ENCODE peak calls at places on chromosome 9, in six cellular contexts. One of them, this sample, is unnamed.

GRCh38 chr9:34377402-34377741 is 674 bp upstream of the MYORG start:
- DNase-seq in neural progenitor cell: peak
- DNase-seq in BE2C: no peak
- DNase-seq in CD4-positive, alpha-beta T cell: no peak
- DNase-seq in lung: peak
- DNase-seq in uterus: no peak
- DNase-seq in this sample: peak

GRCh38 chr9:93064392-93065124 is 6.1 kb downstream of the SUSD3 start:
- DNase-seq in uterus: no peak
- DNase-seq in lung: peak
- DNase-seq in CD4-positive, alpha-beta T cell: peak
- DNase-seq in BE2C: no peak
- DNase-seq in neural progenitor cell: no peak
- DNase-seq in this sample: no peak

GRCh38 chr9:96241391-96241809 is 60.6 kb downstream of the HSD17B3 start:
- DNase-seq in CD4-positive, alpha-beta T cell: no peak
- DNase-seq in neural progenitor cell: no peak
- DNase-seq in uterus: no peak
- DNase-seq in BE2C: no peak
- DNase-seq in lung: no peak
- DNase-seq in this sample: no peak

GRCh38 chr9:91012933-91013841 is 211.6 kb downstream of the SYK start:
- DNase-seq in CD4-positive, alpha-beta T cell: no peak
- DNase-seq in neural progenitor cell: no peak
- DNase-seq in BE2C: no peak
- DNase-seq in lung: no peak
- DNase-seq in uterus: no peak
- DNase-seq in this sample: no peak

GRCh38 chr9:14316574-14317304 is 2.8 kb upstream of the NFIB start:
- DNase-seq in neural progenitor cell: peak
- DNase-seq in lung: no peak
- DNase-seq in uterus: peak
- DNase-seq in CD4-positive, alpha-beta T cell: no peak
- DNase-seq in BE2C: no peak
- DNase-seq in this sample: no peak

GRCh38 chr9:89236955-89237573 is 58.4 kb upstream of the SHC3 start:
- DNase-seq in neural progenitor cell: no peak
- DNase-seq in lung: peak
- DNase-seq in uterus: no peak
- DNase-seq in CD4-positive, alpha-beta T cell: no peak
- DNase-seq in BE2C: no peak
- DNase-seq in this sample: no peak

GRCh38 chr9:110027624-110028023 is 180.3 kb downstream of the C9orf152 start:
- DNase-seq in BE2C: no peak
- DNase-seq in neural progenitor cell: peak
- DNase-seq in uterus: no peak
- DNase-seq in lung: no peak
- DNase-seq in CD4-positive, alpha-beta T cell: no peak
- DNase-seq in this sample: no peak

GRCh38 chr9:92463989-92464388 is 18.3 kb downstream of the ASPN start:
- DNase-seq in uterus: peak
- DNase-seq in lung: no peak
- DNase-seq in neural progenitor cell: no peak
- DNase-seq in BE2C: no peak
- DNase-seq in CD4-positive, alpha-beta T cell: no peak
- DNase-seq in this sample: no peak

GRCh38 chr9:33076031-33076359 is 479 bp downstream of the SMU1 start:
- DNase-seq in lung: no peak
- DNase-seq in BE2C: no peak
- DNase-seq in CD4-positive, alpha-beta T cell: no peak
- DNase-seq in uterus: no peak
- DNase-seq in neural progenitor cell: peak
- DNase-seq in this sample: no peak

GRCh38 chr9:106961623-106962022 is 98.7 kb downstream of the ZNF462 start:
- DNase-seq in uterus: no peak
- DNase-seq in BE2C: no peak
- DNase-seq in CD4-positive, alpha-beta T cell: no peak
- DNase-seq in lung: no peak
- DNase-seq in neural progenitor cell: no peak
- DNase-seq in this sample: no peak

GRCh38 chr9:17807670-17808282 is 228.9 kb downstream of the SH3GL2 start:
- DNase-seq in BE2C: no peak
- DNase-seq in lung: no peak
- DNase-seq in CD4-positive, alpha-beta T cell: no peak
- DNase-seq in uterus: no peak
- DNase-seq in neural progenitor cell: no peak
- DNase-seq in this sample: no peak

GRCh38 chr9:99162759-99163364 is 57.9 kb downstream of the TGFBR1 start:
- DNase-seq in CD4-positive, alpha-beta T cell: no peak
- DNase-seq in uterus: no peak
- DNase-seq in lung: no peak
- DNase-seq in BE2C: no peak
- DNase-seq in neural progenitor cell: peak
- DNase-seq in this sample: no peak

GRCh38 chr9:81575976-81576375 is 113.4 kb downstream of the TLE1 start:
- DNase-seq in CD4-positive, alpha-beta T cell: no peak
- DNase-seq in lung: no peak
- DNase-seq in BE2C: no peak
- DNase-seq in uterus: no peak
- DNase-seq in neural progenitor cell: no peak
- DNase-seq in this sample: no peak

GRCh38 chr9:38680827-38681226 is 39.1 kb downstream of the FAM240B start:
- DNase-seq in CD4-positive, alpha-beta T cell: no peak
- DNase-seq in lung: no peak
- DNase-seq in uterus: no peak
- DNase-seq in BE2C: no peak
- DNase-seq in neural progenitor cell: no peak
- DNase-seq in this sample: no peak

GRCh38 chr9:125949247-125949646 is 202.1 kb downstream of the PBX3 start:
- DNase-seq in neural progenitor cell: no peak
- DNase-seq in uterus: no peak
- DNase-seq in BE2C: no peak
- DNase-seq in CD4-positive, alpha-beta T cell: no peak
- DNase-seq in lung: no peak
- DNase-seq in this sample: no peak

GRCh38 chr9:35691757-35692301 is 2.1 kb upstream of the TPM2 start:
- DNase-seq in uterus: peak
- DNase-seq in lung: no peak
- DNase-seq in neural progenitor cell: peak
- DNase-seq in CD4-positive, alpha-beta T cell: no peak
- DNase-seq in BE2C: no peak
- DNase-seq in this sample: no peak

GRCh38 chr9:84239341-84239740 is 101.2 kb downstream of the SLC28A3 start:
- DNase-seq in lung: no peak
- DNase-seq in neural progenitor cell: no peak
- DNase-seq in uterus: no peak
- DNase-seq in BE2C: no peak
- DNase-seq in CD4-positive, alpha-beta T cell: no peak
- DNase-seq in this sample: no peak

GRCh38 chr9:114911167-114911821 is 19.1 kb downstream of the TNFSF8 start:
- DNase-seq in uterus: no peak
- DNase-seq in neural progenitor cell: peak
- DNase-seq in BE2C: peak
- DNase-seq in lung: no peak
- DNase-seq in CD4-positive, alpha-beta T cell: no peak
- DNase-seq in this sample: peak

GRCh38 chr9:113380869-113381378 is 4.1 kb upstream of the HDHD3 start:
- DNase-seq in uterus: no peak
- DNase-seq in lung: no peak
- DNase-seq in neural progenitor cell: no peak
- DNase-seq in BE2C: no peak
- DNase-seq in CD4-positive, alpha-beta T cell: no peak
- DNase-seq in this sample: no peak

GRCh38 chr9:83432104-83432627 is 106.0 kb downstream of the FRMD3 start:
- DNase-seq in CD4-positive, alpha-beta T cell: no peak
- DNase-seq in lung: peak
- DNase-seq in uterus: peak
- DNase-seq in BE2C: peak
- DNase-seq in neural progenitor cell: peak
- DNase-seq in this sample: peak

GRCh38 chr9:35960029-35960655 is 2.2 kb upstream of the OR2S2 start:
- DNase-seq in CD4-positive, alpha-beta T cell: no peak
- DNase-seq in uterus: no peak
- DNase-seq in neural progenitor cell: no peak
- DNase-seq in BE2C: no peak
- DNase-seq in lung: no peak
- DNase-seq in this sample: no peak

GRCh38 chr9:83620841-83621636 is 1.9 kb upstream of the IDNK start:
- DNase-seq in neural progenitor cell: peak
- DNase-seq in CD4-positive, alpha-beta T cell: peak
- DNase-seq in uterus: no peak
- DNase-seq in BE2C: peak
- DNase-seq in lung: no peak
- DNase-seq in this sample: peak

GRCh38 chr9:16417101-16417500 is 453.4 kb downstream of the BNC2 start:
- DNase-seq in neural progenitor cell: no peak
- DNase-seq in CD4-positive, alpha-beta T cell: no peak
- DNase-seq in lung: no peak
- DNase-seq in uterus: no peak
- DNase-seq in BE2C: no peak
- DNase-seq in this sample: no peak

GRCh38 chr9:100227636-100228035 is 125.1 kb downstream of the TEX10 start:
- DNase-seq in CD4-positive, alpha-beta T cell: no peak
- DNase-seq in BE2C: no peak
- DNase-seq in uterus: no peak
- DNase-seq in neural progenitor cell: no peak
- DNase-seq in lung: no peak
- DNase-seq in this sample: no peak

GRCh38 chr9:100221538-100221937 is 122.5 kb downstream of the INVS start:
- DNase-seq in BE2C: no peak
- DNase-seq in CD4-positive, alpha-beta T cell: no peak
- DNase-seq in neural progenitor cell: no peak
- DNase-seq in lung: no peak
- DNase-seq in uterus: no peak
- DNase-seq in this sample: no peak

GRCh38 chr9:100219347-100219746 is 120.3 kb downstream of the INVS start:
- DNase-seq in lung: no peak
- DNase-seq in uterus: no peak
- DNase-seq in CD4-positive, alpha-beta T cell: no peak
- DNase-seq in BE2C: no peak
- DNase-seq in neural progenitor cell: no peak
- DNase-seq in this sample: no peak

GRCh38 chr9:100220936-100221335 is 121.9 kb downstream of the INVS start:
- DNase-seq in uterus: no peak
- DNase-seq in lung: no peak
- DNase-seq in neural progenitor cell: no peak
- DNase-seq in BE2C: no peak
- DNase-seq in CD4-positive, alpha-beta T cell: no peak
- DNase-seq in this sample: no peak

DNA sequence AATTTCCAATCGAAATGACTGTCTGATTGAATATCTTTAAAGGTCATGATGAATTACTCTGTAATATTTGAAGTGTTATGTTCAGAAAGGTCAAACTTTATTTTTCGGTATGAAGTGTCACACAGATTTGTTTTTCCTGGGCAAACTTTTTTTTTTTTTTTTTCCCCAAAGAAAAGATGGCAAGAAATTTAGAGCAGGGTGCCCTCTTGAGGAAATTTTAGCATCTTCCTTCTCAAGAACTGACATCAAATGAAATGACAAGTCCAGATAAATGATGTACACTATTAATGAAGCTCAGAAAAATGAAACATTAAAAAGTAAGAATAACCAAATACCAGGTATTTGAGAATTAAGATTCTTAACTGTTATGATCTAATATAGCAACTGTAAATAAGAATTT is 123.6 kb downstream of the INVS start:
- DNase-seq in BE2C: no peak
- DNase-seq in CD4-positive, alpha-beta T cell: no peak
- DNase-seq in uterus: no peak
- DNase-seq in neural progenitor cell: peak
- DNase-seq in lung: no peak
- DNase-seq in this sample: no peak
- TF ChIP-seq CTCF in BE2C: peak
- TF ChIP-seq CTCF in CD4-positive, alpha-beta T cell: peak
- TF ChIP-seq CTCF in uterus: no peak
- TF ChIP-seq CTCF in neural progenitor cell: peak
- TF ChIP-seq CTCF in lung: no peak
- TF ChIP-seq CTCF in this sample: no peak

DNA sequence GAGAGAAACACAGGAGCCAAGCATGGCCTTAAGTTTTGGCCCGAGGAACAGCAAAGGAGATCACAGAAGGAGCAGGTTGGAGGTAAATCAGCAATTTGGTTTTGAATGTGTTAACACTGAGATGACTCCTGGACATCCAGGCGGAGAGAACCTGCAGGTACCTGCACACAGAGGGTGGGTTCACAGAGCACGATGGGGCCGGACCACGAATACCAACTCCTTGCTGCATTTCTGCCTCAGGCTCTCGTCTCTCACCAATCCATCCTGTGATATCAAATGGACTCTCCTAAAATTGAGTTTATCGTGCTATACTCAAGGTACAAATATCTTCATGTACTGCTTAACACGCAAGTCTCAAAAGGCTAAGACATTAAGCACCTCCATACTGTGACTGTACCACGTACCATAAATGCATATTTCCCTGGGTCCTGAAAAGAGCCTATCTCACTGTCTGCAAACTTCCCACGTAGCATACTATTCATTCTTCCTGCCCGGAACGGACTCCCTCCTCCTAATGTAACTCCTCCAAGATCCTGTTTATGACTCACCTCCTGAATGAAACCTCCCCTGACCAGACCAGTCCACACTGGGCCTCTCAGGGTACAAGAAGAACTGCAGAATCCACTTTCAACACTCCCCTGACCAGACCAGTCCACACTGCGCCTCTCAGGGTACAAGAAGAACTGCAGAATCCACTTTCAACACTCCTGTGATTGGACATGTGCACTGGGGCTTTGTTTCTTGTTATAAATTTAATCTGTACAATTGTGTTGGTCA is 380.8 kb upstream of the RFX3 start:
- DNase-seq in neural progenitor cell: no peak
- DNase-seq in uterus: no peak
- DNase-seq in BE2C: no peak
- DNase-seq in CD4-positive, alpha-beta T cell: no peak
- DNase-seq in lung: peak
- DNase-seq in this sample: no peak
- TF ChIP-seq CTCF in neural progenitor cell: no peak
- TF ChIP-seq CTCF in uterus: no peak
- TF ChIP-seq CTCF in BE2C: no peak
- TF ChIP-seq CTCF in CD4-positive, alpha-beta T cell: no peak
- TF ChIP-seq CTCF in lung: no peak
- TF ChIP-seq CTCF in this sample: no peak

DNA sequence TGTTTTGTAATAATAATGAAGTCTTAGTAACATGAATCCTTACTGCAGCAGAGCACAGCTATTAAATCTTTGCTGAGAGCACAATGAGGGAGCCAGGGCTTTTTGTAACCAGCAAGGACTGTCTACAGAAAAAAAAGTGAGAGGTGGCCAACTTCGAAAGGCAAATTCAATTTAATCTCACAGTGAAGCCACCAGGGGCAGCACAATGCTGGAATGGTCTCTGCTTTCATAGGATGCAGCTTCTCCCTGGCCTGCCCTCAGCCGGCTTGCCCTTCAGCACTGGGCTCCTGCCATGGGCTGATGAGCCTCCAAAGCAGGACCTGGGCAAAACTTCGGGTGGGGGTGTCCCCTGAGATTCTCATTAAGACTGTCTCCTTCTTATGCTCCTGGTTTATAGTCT is 134.3 kb downstream of the GNAQ start:
- DNase-seq in CD4-positive, alpha-beta T cell: no peak
- DNase-seq in uterus: no peak
- DNase-seq in lung: no peak
- DNase-seq in neural progenitor cell: peak
- DNase-seq in BE2C: peak
- DNase-seq in this sample: no peak
- TF ChIP-seq CTCF in CD4-positive, alpha-beta T cell: no peak
- TF ChIP-seq CTCF in uterus: no peak
- TF ChIP-seq CTCF in lung: no peak
- TF ChIP-seq CTCF in neural progenitor cell: peak
- TF ChIP-seq CTCF in BE2C: peak
- TF ChIP-seq CTCF in this sample: no peak

GRCh38 chr9:104776787-104777186 is 12.9 kb downstream of the NIPSNAP3B start:
- DNase-seq in BE2C: no peak
- DNase-seq in neural progenitor cell: no peak
- DNase-seq in CD4-positive, alpha-beta T cell: no peak
- DNase-seq in lung: no peak
- DNase-seq in uterus: no peak
- DNase-seq in this sample: no peak
- TF ChIP-seq CTCF in BE2C: no peak
- TF ChIP-seq CTCF in neural progenitor cell: no peak
- TF ChIP-seq CTCF in CD4-positive, alpha-beta T cell: no peak
- TF ChIP-seq CTCF in lung: no peak
- TF ChIP-seq CTCF in uterus: no peak
- TF ChIP-seq CTCF in this sample: no peak

This sample was measured in nephron progenitor cell.